ENCODE peak calls at places on chromosomes 1 and 21, in nine cellular contexts. I is non-pigmented ciliary epithelial cell; D is naive thymus-derived CD8-positive, alpha-beta T cell; R is ACHN; V is Kasumi-1; A is astrocyte of the spinal cord; Z is NCI-H1105; K is NCI-H510A; O is Calu3. H is an unnamed sample.

GRCh38 chr1:88998716-88999115 is 6.3 kb upstream of the KYAT3 start:
- DNase-seq in I (no peak), D (peak; percentile 47), R (peak; percentile 69), V (peak; percentile 78), A (peak; percentile 77), Z (peak; percentile 76), K (peak; percentile 56), O (peak; percentile 35), H (peak; percentile 38)

GRCh38 chr1:53633073-53633704 is 105.8 kb downstream of the GLIS1 start:
- DNase-seq in I (no peak), D (no peak), R (no peak), V (no peak), A (no peak), Z (no peak), K (no peak), O (no peak), H (no peak)

GRCh38 chr1:68800182-68800581 is 303.3 kb upstream of the DEPDC1 start:
- DNase-seq in I (no peak), D (no peak), R (no peak), V (no peak), A (no peak), Z (no peak), K (no peak), O (no peak), H (no peak)

GRCh38 chr1:109821831-109822745 is 58.4 kb upstream of the EPS8L3 start:
- DNase-seq in I (no peak), D (no peak), R (no peak), V (no peak), A (peak; percentile 24), Z (no peak), K (no peak), O (no peak), H (peak; percentile 39)

GRCh38 chr1:157311730-157312269 is 173.6 kb upstream of the ETV3 start:
- DNase-seq in I (no peak), D (no peak), R (no peak), V (no peak), A (no peak), Z (no peak), K (no peak), O (no peak), H (no peak)

GRCh38 chr1:1758692-1759455 is 19.4 kb downstream of the NADK start:
- DNase-seq in I (no peak), D (no peak), R (no peak), V (no peak), A (no peak), Z (no peak), K (peak; percentile 94), O (peak; percentile 95), H (no peak)

GRCh38 chr21:17451364-17451869 is 61.4 kb upstream of the CXADR start:
- DNase-seq in I (peak; percentile 64), D (no peak), R (no peak), V (no peak), A (peak; percentile 76), Z (no peak), K (no peak), O (no peak), H (no peak)

GRCh38 chr1:10936998-10937901 is 75.2 kb upstream of the TARDBP start:
- DNase-seq in I (no peak), D (peak; percentile 38), R (no peak), V (no peak), A (no peak), Z (no peak), K (peak; percentile 72), O (no peak), H (no peak)

GRCh38 chr1:167671727-167672511 is 41.9 kb downstream of the RCSD1 start:
- DNase-seq in I (no peak), D (no peak), R (no peak), V (no peak), A (no peak), Z (no peak), K (no peak), O (no peak), H (peak; percentile 50)

GRCh38 chr1:55420866-55421265 is 205.7 kb upstream of the USP24 start:
- DNase-seq in I (no peak), D (no peak), R (no peak), V (no peak), A (no peak), Z (no peak), K (no peak), O (no peak), H (no peak)